ENCODE peak calls at places on chromosome 4, in four cellular contexts. B, A, D and C are unnamed samples.

GRCh38 chr4:78904143-78904542 is 35.1 kb downstream of the PAQR3 start:
- DNase-seq in B (no peak), A (no peak), D (no peak), C (no peak)

GRCh38 chr4:1784789-1785591 is 8.1 kb upstream of the FGFR3 start:
- DNase-seq in B (peak; percentile 90), A (no peak), D (no peak), C (peak; percentile 60)

GRCh38 chr4:56004235-56004634 is 55.5 kb downstream of the CEP135 start:
- DNase-seq in B (no peak), A (no peak), D (no peak), C (no peak)

GRCh38 chr4:6116696-6117285 is 83.6 kb downstream of the JAKMIP1 start:
- DNase-seq in B (no peak), A (no peak), D (no peak), C (no peak)

GRCh38 chr4:75673027-75673958 is at the start of gene G3BP2:
- DNase-seq in B (peak; percentile 98), A (peak; percentile 99), D (peak; percentile 98), C (peak; percentile 99)

GRCh38 chr4:177442623-177443155 is 452 bp upstream of the AGA start:
- DNase-seq in B (peak; percentile 16), A (peak; percentile 10), D (no peak), C (no peak)

GRCh38 chr4:83010111-83010521 is 507 bp downstream of the LIN54 start:
- DNase-seq in B (no peak), A (peak; percentile 30), D (peak; percentile 69), C (peak; percentile 37)

GRCh38 chr4:162406637-162407370 is 243.0 kb upstream of the FSTL5 start:
- DNase-seq in B (no peak), A (no peak), D (no peak), C (peak; percentile 41)

GRCh38 chr4:139797287-139797686 is 131.7 kb downstream of the MGST2 start:
- DNase-seq in B (no peak), A (no peak), D (no peak), C (no peak)

GRCh38 chr4:113467581-113467980 is 294.0 kb downstream of the CAMK2D start:
- DNase-seq in B (no peak), A (no peak), D (peak; percentile 86), C (no peak)

GRCh38 chr4:70761276-70761816 is 39.6 kb downstream of the RUFY3 start:
- DNase-seq in B (no peak), A (no peak), D (no peak), C (no peak)

GRCh38 chr4:963276-964225 is 9.8 kb downstream of the DGKQ start:
- DNase-seq in B (no peak), A (no peak), D (no peak), C (no peak)

GRCh38 chr4:147740176-147740575 is 8.3 kb downstream of the ARHGAP10 start:
- DNase-seq in B (no peak), A (no peak), D (no peak), C (no peak)

GRCh38 chr4:23373269-23373668 is 516.6 kb downstream of the PPARGC1A start:
- DNase-seq in B (no peak), A (no peak), D (peak; percentile 20), C (peak; percentile 76)

GRCh38 chr4:6716958-6717655 is 1.1 kb downstream of the BLOC1S4 start:
- DNase-seq in B (no peak), A (no peak), D (no peak), C (no peak)

DNA sequence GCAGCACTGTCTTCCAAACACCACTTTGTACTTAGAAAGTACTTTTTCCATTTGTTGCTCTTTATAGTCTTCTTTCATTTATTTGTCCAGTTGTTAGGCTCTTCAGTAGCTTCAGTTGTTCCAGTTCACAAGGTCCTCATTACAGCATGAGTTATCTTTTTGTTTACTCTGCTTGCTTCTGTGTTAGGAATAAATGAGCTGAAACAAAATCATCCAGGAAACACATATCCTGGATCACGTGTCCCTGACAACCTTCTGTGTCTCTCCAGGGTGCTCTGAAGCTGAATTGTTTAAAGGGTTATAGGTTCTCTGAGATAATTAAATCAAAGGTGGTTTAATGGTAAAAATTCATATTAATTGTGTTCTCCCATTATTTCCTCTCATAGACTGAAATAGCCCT is 19.9 kb upstream of the KLHL8 start:
- DNase-seq in B (no peak), A (no peak), D (peak; percentile 55), C (no peak)
- H2AFZ ChIP-seq in B (peak overlapping the region; percentile 66), A (no peak overlapping the region), D (no peak overlapping the region), C (peak overlapping the region; percentile 37)

DNA sequence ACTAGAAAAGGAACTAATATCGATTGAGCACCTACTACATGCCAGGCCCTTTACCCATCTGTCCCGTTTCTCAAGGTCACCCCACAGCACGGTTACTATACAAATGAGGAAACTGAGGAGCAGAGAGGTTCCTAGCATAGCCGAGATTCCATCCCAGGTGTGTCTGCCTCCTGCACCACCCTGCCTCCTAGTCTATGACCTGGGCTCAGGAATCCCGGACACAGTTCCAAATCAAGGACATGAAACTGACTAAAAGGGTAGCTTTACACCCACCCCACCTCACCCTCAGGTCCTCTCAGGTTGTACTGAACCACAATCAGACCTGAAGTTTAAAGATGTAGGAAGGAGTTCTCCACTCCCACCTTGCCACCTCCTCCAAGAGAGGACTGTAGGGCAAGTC is 55.6 kb downstream of the APBB2 start:
- DNase-seq in B (no peak), A (no peak), D (no peak), C (no peak)
- H3K4me1 ChIP-seq in B (peaks cover 52% of the 10 kb centered on the region), A (peaks cover 6% of the 10 kb centered on the region), D (peaks cover 19% of the 10 kb centered on the region), C (peaks cover 21% of the 10 kb centered on the region)

GRCh38 chr4:42302348-42302747 is 94.9 kb upstream of the SHISA3 start:
- DNase-seq in B (peak; percentile 64), A (peak; percentile 26), D (peak; percentile 32), C (peak; percentile 30)
- H3K4me2 ChIP-seq in B (no peak overlapping the region), A (no peak overlapping the region), D (no peak overlapping the region), C (no peak overlapping the region)

DNA sequence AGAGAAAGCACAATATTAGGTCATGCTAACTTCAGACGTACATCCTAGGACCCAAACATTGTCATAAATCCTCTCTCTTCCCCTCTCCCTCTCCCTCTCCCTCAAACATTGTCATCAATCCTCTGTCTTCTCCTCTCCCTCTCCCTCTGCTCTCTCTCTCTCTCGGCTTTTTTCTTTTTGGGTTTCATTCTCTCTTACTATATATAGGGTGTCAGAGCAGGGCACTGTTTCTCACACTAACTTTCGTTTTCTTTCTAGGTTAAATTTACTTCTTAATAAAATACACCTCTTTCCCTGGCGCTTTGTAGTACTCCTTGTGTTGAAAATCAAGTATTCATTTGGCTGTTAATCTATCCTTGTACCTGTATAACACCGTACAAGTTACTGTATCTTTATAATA is 37.0 kb upstream of the HERC5 start:
- DNase-seq in B (no peak), A (peak; percentile 53), D (no peak), C (no peak)
- H2AFZ ChIP-seq in B (no peak overlapping the region), A (no peak overlapping the region), D (no peak overlapping the region), C (no peak overlapping the region)

GRCh38 chr4:176030391-176030790 is 35.2 kb upstream of the WDR17 start:
- DNase-seq in B (no peak), A (no peak), D (no peak), C (no peak)
- H3K4me1 ChIP-seq in B (no peaks in the 10 kb centered on the region), A (no peaks in the 10 kb centered on the region), D (no peaks in the 10 kb centered on the region), C (no peaks in the 10 kb centered on the region)

DNA sequence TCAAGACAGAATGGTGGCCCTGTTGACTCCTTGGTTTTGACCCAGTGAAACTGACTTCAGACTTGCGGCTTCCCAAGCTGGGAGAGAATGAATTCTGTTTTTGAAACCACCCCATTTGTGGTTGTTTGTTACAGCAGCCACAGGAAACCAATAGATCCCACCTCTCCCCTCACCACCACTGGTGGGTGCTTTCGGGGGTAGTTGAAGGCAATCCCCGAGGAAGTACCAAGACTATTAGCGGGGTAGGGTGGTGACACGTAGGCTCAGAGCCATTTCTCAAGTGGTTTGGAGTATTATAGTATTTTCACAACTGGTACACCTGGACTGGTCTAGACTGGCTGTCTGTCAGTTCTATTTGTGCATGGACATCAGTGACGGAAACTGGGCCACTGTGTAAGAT is 189.1 kb upstream of the RBPJ start:
- DNase-seq in B (no peak), A (no peak), D (no peak), C (no peak)
- H3K4me2 ChIP-seq in B (no peak overlapping the region), A (no peak overlapping the region), D (no peak overlapping the region), C (no peak overlapping the region)

DNA sequence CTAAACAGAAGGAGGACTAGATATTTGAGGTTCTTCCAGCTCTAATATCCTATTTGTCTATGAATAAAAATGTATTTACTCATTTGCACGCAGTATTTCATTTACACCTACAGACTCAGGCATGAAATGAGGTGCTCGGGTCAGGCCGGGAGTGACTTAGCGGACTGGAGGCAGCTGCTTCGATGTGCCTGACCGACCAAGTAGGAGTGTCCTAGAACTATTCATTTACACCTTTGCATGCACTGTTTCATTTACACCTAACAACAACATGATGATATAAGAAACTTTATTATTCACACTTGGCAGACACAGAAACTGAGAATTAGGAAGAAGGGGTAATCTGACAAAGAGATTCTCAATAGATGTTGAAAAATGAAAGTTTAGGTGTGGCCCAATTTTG is 28.7 kb upstream of the FAT1 start:
- DNase-seq in B (no peak), A (no peak), D (no peak), C (no peak)
- H2AFZ ChIP-seq in B (no peak overlapping the region), A (no peak overlapping the region), D (no peak overlapping the region), C (no peak overlapping the region)

GRCh38 chr4:41144812-41145211 is 69.5 kb downstream of the APBB2 start:
- DNase-seq in B (no peak), A (no peak), D (no peak), C (no peak)

GRCh38 chr4:41145571-41146078 is 68.7 kb downstream of the APBB2 start:
- DNase-seq in B (no peak), A (peak; percentile 84), D (peak; percentile 47), C (no peak)

GRCh38 chr4:41146196-41146595 is 68.1 kb downstream of the APBB2 start:
- DNase-seq in B (no peak), A (no peak), D (no peak), C (no peak)

GRCh38 chr4:41148292-41148691 is 66.0 kb downstream of the APBB2 start:
- DNase-seq in B (no peak), A (no peak), D (no peak), C (no peak)

DNA sequence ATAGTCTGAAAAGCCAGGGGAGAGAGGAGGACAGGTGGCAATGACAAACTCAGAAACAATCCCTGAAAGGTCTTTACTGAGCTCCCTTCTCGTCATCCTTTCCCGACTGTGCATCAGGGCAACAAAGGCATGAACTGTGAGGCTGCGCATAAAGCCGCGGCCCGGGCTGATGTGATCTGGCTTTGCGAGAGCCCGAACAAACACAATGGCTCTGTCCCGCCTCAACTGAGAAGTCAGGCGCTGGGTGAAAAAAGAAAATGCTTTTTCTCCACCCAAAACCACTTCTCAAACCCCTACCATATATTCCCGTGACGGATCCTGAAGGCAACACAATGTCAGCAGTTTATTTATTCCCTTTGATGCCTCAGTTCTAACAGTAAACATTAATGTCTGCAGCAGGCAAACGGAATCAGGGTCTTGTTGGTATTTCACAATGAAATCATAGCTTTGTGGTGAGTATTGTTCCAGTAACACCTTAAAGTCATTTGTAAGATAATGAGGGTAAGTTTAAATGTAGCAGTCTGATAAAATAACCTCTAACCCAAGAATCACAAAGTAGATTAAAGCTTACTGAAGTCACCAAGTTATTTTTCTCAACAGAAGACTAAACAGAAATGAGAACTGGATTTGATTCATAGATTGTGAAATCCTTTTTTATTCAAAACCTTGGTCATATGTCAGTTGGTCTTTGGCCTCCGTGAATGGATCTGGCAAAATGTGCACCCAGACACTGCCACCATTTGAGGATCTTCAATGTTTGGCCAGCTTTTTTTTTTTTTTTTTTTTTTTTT is 67.4 kb downstream of the APBB2 start:
- DNase-seq in B (no peak), A (no peak), D (peak; percentile 39), C (peak; percentile 40)
- H3K4me1 ChIP-seq in B (peaks cover 44% of the 10 kb centered on the region), A (peaks cover 21% of the 10 kb centered on the region), D (peaks cover 13% of the 10 kb centered on the region), C (peaks cover 45% of the 10 kb centered on the region)